ENCODE peak calls at places on chromosomes 5 and 9, in eight cellular contexts. W is neuronal stem cell, Q is OCI-LY7, R is IMR-90, T is GM23338, D is mammary epithelial cell, O is GM12878, X is PC-3. F is an unnamed sample.

GRCh38 chr5:137156175-137156574 is 343.0 kb downstream of the SPOCK1 start:
- DNase-seq in W (no peak), Q (no peak), R (no peak), T (no peak), D (no peak), O (no peak), X (no peak), F (no peak)

GRCh38 chr5:56838409-56839039 is 23.2 kb downstream of the MAP3K1 start:
- DNase-seq in W (peak; percentile 45), Q (peak; percentile 70), R (peak; percentile 74), T (peak; percentile 60), D (peak; percentile 58), O (peak; percentile 42), X (peak; percentile 64), F (peak; percentile 87)

GRCh38 chr9:121650220-121651013 is 1.0 kb upstream of the DAB2IP start:
- DNase-seq in W (peak; percentile 79), Q (no peak), R (peak; percentile 56), T (peak; percentile 93), D (no peak), O (no peak), X (peak; percentile 53), F (peak; percentile 69)

GRCh38 chr9:137232101-137232500 is 1.4 kb downstream of the SLC34A3 start:
- DNase-seq in W (no peak), Q (no peak), R (no peak), T (no peak), D (no peak), O (no peak), X (no peak), F (no peak)

GRCh38 chr5:82396871-82397514 is 118.8 kb upstream of the RPS23 start:
- DNase-seq in W (no peak), Q (no peak), R (peak; percentile 99), T (no peak), D (peak; percentile 99), O (no peak), X (peak; percentile 92), F (peak; percentile 97)

GRCh38 chr9:82331091-82331490 is 342.5 kb downstream of the SPATA31D1 start:
- DNase-seq in W (no peak), Q (no peak), R (no peak), T (no peak), D (no peak), O (no peak), X (no peak), F (no peak)

GRCh38 chr9:95182854-95183563 is 134.5 kb downstream of the FANCC start:
- DNase-seq in W (no peak), Q (no peak), R (no peak), T (peak; percentile 81), D (no peak), O (no peak), X (no peak), F (no peak)

GRCh38 chr9:87223397-87224246 is 274.0 kb upstream of the DAPK1 start:
- DNase-seq in W (no peak), Q (no peak), R (peak; percentile 33), T (peak; percentile 20), D (peak; percentile 14), O (no peak), X (no peak), F (peak; percentile 70)

GRCh38 chr9:69572611-69573010 is 99.6 kb downstream of the APBA1 start:
- DNase-seq in W (no peak), Q (no peak), R (no peak), T (no peak), D (peak; percentile 8), O (no peak), X (no peak), F (no peak)

GRCh38 chr5:2383678-2384025 is 367.8 kb downstream of the IRX2 start:
- DNase-seq in W (no peak), Q (no peak), R (no peak), T (no peak), D (no peak), O (no peak), X (no peak), F (no peak)

GRCh38 chr9:13750061-13750460 is 470.6 kb upstream of the MPDZ start:
- DNase-seq in W (no peak), Q (no peak), R (peak; percentile 94), T (no peak), D (peak; percentile 94), O (no peak), X (peak; percentile 91), F (peak; percentile 3)

GRCh38 chr5:138339464-138339863 is 1.4 kb downstream of the FAM53C start:
- DNase-seq in W (no peak), Q (peak; percentile 49), R (no peak), T (no peak), D (no peak), O (no peak), X (no peak), F (no peak)

GRCh38 chr9:23598994-23599393 is 227.0 kb downstream of the ELAVL2 start:
- DNase-seq in W (no peak), Q (no peak), R (no peak), T (no peak), D (peak; percentile 64), O (no peak), X (peak; percentile 93), F (no peak)

GRCh38 chr9:133962341-133962740 is 29.8 kb downstream of the VAV2 start:
- DNase-seq in W (no peak), Q (no peak), R (no peak), T (no peak), D (no peak), O (no peak), X (no peak), F (no peak)

GRCh38 chr5:63931841-63932240 is 30.4 kb downstream of the HTR1A start:
- DNase-seq in W (no peak), Q (no peak), R (no peak), T (no peak), D (no peak), O (no peak), X (no peak), F (no peak)

GRCh38 chr9:135789838-135790291 is 87.9 kb downstream of the KCNT1 start:
- DNase-seq in W (no peak), Q (no peak), R (no peak), T (no peak), D (no peak), O (no peak), X (no peak), F (no peak)

GRCh38 chr9:35723908-35724307 is 8.1 kb downstream of the TLN1 start:
- DNase-seq in W (no peak), Q (no peak), R (no peak), T (no peak), D (no peak), O (no peak), X (no peak), F (no peak)

GRCh38 chr9:35727676-35728040 is 4.3 kb downstream of the TLN1 start:
- DNase-seq in W (no peak), Q (no peak), R (no peak), T (no peak), D (no peak), O (no peak), X (no peak), F (no peak)

GRCh38 chr9:35726876-35727438 is 5.0 kb downstream of the TLN1 start:
- DNase-seq in W (no peak), Q (peak; percentile 72), R (peak; percentile 51), T (peak; percentile 29), D (peak; percentile 21), O (no peak), X (peak; percentile 21), F (peak; percentile 63)

GRCh38 chr9:35723426-35723825 is 8.6 kb downstream of the TLN1 start:
- DNase-seq in W (no peak), Q (no peak), R (no peak), T (no peak), D (no peak), O (no peak), X (no peak), F (no peak)

GRCh38 chr9:35725362-35725761 is 6.6 kb downstream of the TLN1 start:
- DNase-seq in W (no peak), Q (no peak), R (no peak), T (peak; percentile 55), D (no peak), O (no peak), X (no peak), F (no peak)
- H2AFZ ChIP-seq in W (no peak overlapping the region), Q (no peak overlapping the region), R (no peak overlapping the region), T (no peak overlapping the region), D (no peak overlapping the region), O (no peak overlapping the region), X (no peak overlapping the region), F (no peak overlapping the region)

GRCh38 chr5:15702102-15702501 is 202.1 kb downstream of the FBXL7 start:
- DNase-seq in W (no peak), Q (no peak), R (peak; percentile 54), T (peak; percentile 33), D (no peak), O (no peak), X (no peak), F (peak; percentile 79)
- H2AFZ ChIP-seq in W (no peak overlapping the region), Q (no peak overlapping the region), R (no peak overlapping the region), T (no peak overlapping the region), D (no peak overlapping the region), O (no peak overlapping the region), X (no peak overlapping the region), F (no peak overlapping the region)

GRCh38 chr5:77893225-77893860 is 117.2 kb upstream of the TBCA start:
- DNase-seq in W (no peak), Q (no peak), R (peak; percentile 99), T (no peak), D (peak; percentile 95), O (no peak), X (peak; percentile 97), F (peak; percentile 95)
- H2AFZ ChIP-seq in W (no peak overlapping the region), Q (no peak overlapping the region), R (peak overlapping the region; percentile 85), T (no peak overlapping the region), D (peak overlapping the region; percentile 66), O (no peak overlapping the region), X (peak overlapping the region; percentile 15), F (no peak overlapping the region)

GRCh38 chr5:147406636-147407035 is 103.2 kb downstream of the DPYSL3 start:
- DNase-seq in W (no peak), Q (no peak), R (no peak), T (no peak), D (no peak), O (no peak), X (no peak), F (no peak)

GRCh38 chr5:147408980-147409379 is 100.9 kb downstream of the DPYSL3 start:
- DNase-seq in W (no peak), Q (no peak), R (peak; percentile 42), T (no peak), D (no peak), O (no peak), X (no peak), F (no peak)

GRCh38 chr5:147403659-147404640 is 105.9 kb downstream of the DPYSL3 start:
- DNase-seq in W (no peak), Q (no peak), R (peak; percentile 99), T (no peak), D (peak; percentile 90), O (peak; percentile 63), X (peak; percentile 58), F (peak; percentile 99)

GRCh38 chr5:147404706-147405105 is 105.2 kb downstream of the DPYSL3 start:
- DNase-seq in W (no peak), Q (no peak), R (no peak), T (no peak), D (no peak), O (peak; percentile 5), X (no peak), F (no peak)

DNA sequence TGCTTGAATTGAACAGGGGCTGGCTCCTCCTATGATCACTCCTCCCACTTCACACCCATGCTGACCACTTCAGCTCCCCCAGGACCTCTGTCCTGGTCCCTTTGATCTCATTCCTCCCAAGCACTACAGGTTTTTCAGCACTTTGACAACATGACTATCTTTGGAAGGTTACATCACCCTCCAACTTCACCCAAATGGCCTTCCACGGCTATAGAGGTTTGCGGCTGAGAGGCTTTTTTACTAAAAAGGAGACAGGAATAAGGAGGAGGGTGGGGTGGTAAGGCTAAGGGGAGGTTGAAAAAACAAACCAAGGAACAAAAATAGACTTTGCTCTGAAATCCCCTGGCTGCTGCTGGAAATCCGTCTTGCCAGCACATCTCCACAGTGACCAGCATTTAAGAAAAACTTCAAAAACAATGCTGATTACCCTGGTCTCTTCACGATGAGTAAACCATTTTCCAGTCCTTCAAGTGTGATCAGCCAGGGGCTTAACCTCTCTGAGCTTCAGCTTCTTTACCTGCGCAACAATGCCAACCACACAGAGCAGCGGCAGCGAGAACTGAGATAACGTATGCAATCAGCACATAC is 102.7 kb downstream of the DPYSL3 start:
- DNase-seq in W (no peak), Q (no peak), R (peak; percentile 73), T (no peak), D (no peak), O (no peak), X (no peak), F (peak; percentile 53)
- H2AFZ ChIP-seq in W (no peak overlapping the region), Q (no peak overlapping the region), R (peak overlapping the region; percentile 28), T (no peak overlapping the region), D (no peak overlapping the region), O (no peak overlapping the region), X (no peak overlapping the region), F (no peak overlapping the region)

F was measured in mesenchymal stem cell.